ENCODE peak calls at places on chromosome 22, in four cellular contexts. W, V, P and R are unnamed samples.

GRCh38 chr22:49964493-49965290 is 4.1 kb downstream of the PIM3 start:
- DNase-seq in W (no peak), P (peak), V (no peak), R (peak)

GRCh38 chr22:46737976-46738641 is at the start of gene CERK:
- DNase-seq in P (peak), W (peak), V (no peak), R (peak)

GRCh38 chr22:36454916-36455570 is 26.4 kb downstream of the TXN2 start:
- DNase-seq in V (peak), P (peak), W (peak), R (peak)

GRCh38 chr22:19967850-19968449 is 26.3 kb upstream of the TXNRD2 start:
- DNase-seq in P (no peak), V (no peak), W (no peak), R (no peak)

GRCh38 chr22:48089601-48090331 is 1327.3 kb downstream of the TBC1D22A start:
- DNase-seq in P (peak), W (no peak), V (no peak), R (peak)

GRCh38 chr22:31681625-31682345 is 19.8 kb upstream of the PISD start:
- DNase-seq in V (no peak), P (peak), W (no peak), R (no peak)

GRCh38 chr22:41521166-41521565 is 23.1 kb downstream of the POLR3H start:
- DNase-seq in P (no peak), W (no peak), V (no peak), R (no peak)

GRCh38 chr22:41239443-41240128 is 1.1 kb downstream of the CHADL start:
- DNase-seq in P (peak), W (no peak), V (no peak), R (no peak)

GRCh38 chr22:36160499-36160942 is at the start of gene APOL3:
- DNase-seq in W (no peak), V (no peak), P (no peak), R (no peak)

GRCh38 chr22:41752011-41752975 is 48.2 kb upstream of the CCDC134 start:
- DNase-seq in P (no peak), V (no peak), W (no peak), R (no peak)

GRCh38 chr22:24763872-24764485 is 10.5 kb downstream of the PIWIL3 start:
- DNase-seq in P (peak), V (no peak), W (peak), R (no peak)

GRCh38 chr22:38984224-38984623 is 2.1 kb downstream of the APOBEC3B start:
- DNase-seq in P (no peak), W (no peak), V (no peak), R (no peak)

GRCh38 chr22:38986629-38987028 is 4.5 kb downstream of the APOBEC3B start:
- DNase-seq in V (no peak), P (no peak), W (no peak), R (no peak)

GRCh38 chr22:38981659-38982007 is 514 bp upstream of the APOBEC3B start:
- DNase-seq in P (no peak), W (no peak), V (no peak), R (no peak)

GRCh38 chr22:38982008-38982927 is at the start of gene APOBEC3B:
- DNase-seq in W (no peak), V (peak), P (no peak), R (peak)

GRCh38 chr22:38981005-38981658 is 1.0 kb upstream of the APOBEC3B start:
- DNase-seq in W (no peak), P (no peak), V (peak), R (no peak)
- TF ChIP-seq CTCF in W (no peak), P (no peak), V (peak), R (no peak)

DNA sequence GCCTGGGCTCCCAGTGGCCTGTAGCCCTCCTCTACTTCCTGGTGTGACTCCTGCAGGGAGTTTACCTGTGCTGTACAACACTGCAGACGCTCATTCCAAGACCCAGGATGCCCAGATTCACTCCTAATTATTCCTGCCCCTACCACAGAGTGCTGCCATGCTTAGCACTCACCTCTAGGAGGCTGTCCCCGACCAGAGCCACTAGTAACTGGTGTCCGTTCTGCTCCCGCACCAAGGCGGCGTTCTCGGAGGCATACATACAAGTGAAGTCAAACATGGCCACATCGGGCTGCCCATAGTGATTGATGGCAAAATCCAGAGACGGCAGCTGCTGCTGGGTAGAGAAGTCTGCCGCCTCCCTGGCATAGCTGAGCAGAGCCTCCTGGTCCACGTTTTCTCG is 122.3 kb upstream of the BID start:
- DNase-seq in V (no peak), W (peak), P (no peak), R (no peak)
- TF ChIP-seq CTCF in V (peak), W (peak), P (no peak), R (no peak)

GRCh38 chr22:21960200-21961126 is 7.8 kb upstream of the PPM1F start:
- DNase-seq in V (no peak), W (no peak), P (no peak), R (no peak)

GRCh38 chr22:21961886-21962654 is 9.4 kb upstream of the PPM1F start:
- DNase-seq in V (no peak), W (no peak), P (no peak), R (no peak)

GRCh38 chr22:21959274-21960074 is 6.8 kb upstream of the PPM1F start:
- DNase-seq in W (no peak), V (no peak), P (no peak), R (no peak)

GRCh38 chr22:21962655-21962949 is 10.0 kb upstream of the PPM1F start:
- DNase-seq in V (no peak), W (no peak), P (no peak), R (no peak)

GRCh38 chr22:21961127-21961867 is 8.6 kb upstream of the PPM1F start:
- DNase-seq in W (no peak), P (no peak), V (no peak), R (no peak)
- TF ChIP-seq CTCF in W (no peak), P (no peak), V (no peak), R (no peak)

GRCh38 chr22:30044369-30044768 is 35.9 kb upstream of the HORMAD2 start:
- DNase-seq in V (peak), W (no peak), P (no peak), R (no peak)
- TF ChIP-seq CTCF in V (no peak), W (no peak), P (no peak), R (no peak)

GRCh38 chr22:45309422-45310227 is at the start of gene FAM118A:
- DNase-seq in P (peak), W (peak), V (peak), R (peak)
- TF ChIP-seq CTCF in P (peak), W (no peak), V (no peak), R (no peak)

GRCh38 chr22:44067033-44067432 is 42.9 kb downstream of the PARVB start:
- DNase-seq in V (no peak), P (no peak), W (no peak), R (no peak)
- TF ChIP-seq CTCF in V (peak), P (no peak), W (no peak), R (no peak)

GRCh38 chr22:30263883-30264282 is 2.8 kb downstream of the OSM start:
- DNase-seq in P (no peak), W (no peak), V (no peak), R (no peak)

GRCh38 chr22:30262917-30263741 is 3.5 kb downstream of the OSM start:
- DNase-seq in W (peak), V (no peak), P (no peak), R (peak)

GRCh38 chr22:30265851-30266444 is 703 bp downstream of the OSM start:
- DNase-seq in P (peak), V (no peak), W (no peak), R (peak)

GRCh38 chr22:30266445-30267381 is at the start of gene OSM:
- DNase-seq in P (peak), V (no peak), W (no peak), R (peak)

GRCh38 chr22:30265131-30265720 is 1.4 kb downstream of the OSM start:
- DNase-seq in P (no peak), W (no peak), V (no peak), R (no peak)
- TF ChIP-seq CTCF in P (no peak), W (no peak), V (no peak), R (no peak)